ENCODE peak calls at places on chromosomes 12 and 14, in eight cellular contexts. One of them, this sample, is unnamed.

GRCh38 chr12:92096346-92097136 is 49.1 kb downstream of the BTG1 start:
- DNase-seq in coronary artery: no peak
- DNase-seq in endothelial cell: no peak
- DNase-seq in central memory CD8-positive, alpha-beta T cell: no peak
- DNase-seq in activated T-helper 1 cell treated with Interleukin-2 at 50 U/mL for 16 hours: no peak
- DNase-seq in caudate nucleus: no peak
- DNase-seq in mucosa of descending colon: no peak
- DNase-seq in HAP-1: no peak
- DNase-seq in this sample: no peak

GRCh38 chr12:51976376-51977160 is 25.1 kb downstream of the ACVR1B start:
- DNase-seq in caudate nucleus: no peak
- DNase-seq in activated T-helper 1 cell treated with Interleukin-2 at 50 U/mL for 16 hours: no peak
- DNase-seq in coronary artery: no peak
- DNase-seq in central memory CD8-positive, alpha-beta T cell: no peak
- DNase-seq in mucosa of descending colon: no peak
- DNase-seq in HAP-1: no peak
- DNase-seq in endothelial cell: no peak
- DNase-seq in this sample: peak

GRCh38 chr12:120726510-120726793 is 826 bp downstream of the ACADS start:
- DNase-seq in caudate nucleus: no peak
- DNase-seq in endothelial cell: no peak
- DNase-seq in coronary artery: no peak
- DNase-seq in HAP-1: no peak
- DNase-seq in mucosa of descending colon: no peak
- DNase-seq in activated T-helper 1 cell treated with Interleukin-2 at 50 U/mL for 16 hours: no peak
- DNase-seq in central memory CD8-positive, alpha-beta T cell: no peak
- DNase-seq in this sample: no peak

GRCh38 chr14:34003691-34004090 is 52.8 kb upstream of the EGLN3 start:
- DNase-seq in activated T-helper 1 cell treated with Interleukin-2 at 50 U/mL for 16 hours: no peak
- DNase-seq in HAP-1: no peak
- DNase-seq in central memory CD8-positive, alpha-beta T cell: no peak
- DNase-seq in coronary artery: no peak
- DNase-seq in endothelial cell: no peak
- DNase-seq in mucosa of descending colon: no peak
- DNase-seq in caudate nucleus: no peak
- DNase-seq in this sample: no peak

GRCh38 chr12:11576104-11576503 is 73.4 kb upstream of the ETV6 start:
- DNase-seq in coronary artery: no peak
- DNase-seq in HAP-1: no peak
- DNase-seq in caudate nucleus: no peak
- DNase-seq in central memory CD8-positive, alpha-beta T cell: no peak
- DNase-seq in mucosa of descending colon: no peak
- DNase-seq in activated T-helper 1 cell treated with Interleukin-2 at 50 U/mL for 16 hours: no peak
- DNase-seq in endothelial cell: no peak
- DNase-seq in this sample: no peak

GRCh38 chr14:63725786-63726185 is 2.1 kb downstream of the SGPP1 start:
- DNase-seq in mucosa of descending colon: no peak
- DNase-seq in endothelial cell: no peak
- DNase-seq in coronary artery: no peak
- DNase-seq in central memory CD8-positive, alpha-beta T cell: no peak
- DNase-seq in activated T-helper 1 cell treated with Interleukin-2 at 50 U/mL for 16 hours: no peak
- DNase-seq in caudate nucleus: no peak
- DNase-seq in HAP-1: peak
- DNase-seq in this sample: no peak

GRCh38 chr14:89417111-89417468 is at the start of gene FOXN3:
- DNase-seq in mucosa of descending colon: peak
- DNase-seq in endothelial cell: peak
- DNase-seq in coronary artery: peak
- DNase-seq in central memory CD8-positive, alpha-beta T cell: peak
- DNase-seq in caudate nucleus: peak
- DNase-seq in activated T-helper 1 cell treated with Interleukin-2 at 50 U/mL for 16 hours: peak
- DNase-seq in HAP-1: peak
- DNase-seq in this sample: peak

GRCh38 chr12:64875186-64875585 is 50.7 kb downstream of the TBC1D30 start:
- DNase-seq in mucosa of descending colon: no peak
- DNase-seq in coronary artery: no peak
- DNase-seq in caudate nucleus: no peak
- DNase-seq in central memory CD8-positive, alpha-beta T cell: no peak
- DNase-seq in endothelial cell: no peak
- DNase-seq in HAP-1: no peak
- DNase-seq in activated T-helper 1 cell treated with Interleukin-2 at 50 U/mL for 16 hours: no peak
- DNase-seq in this sample: no peak

GRCh38 chr14:80850197-80850814 is 91.2 kb downstream of the CEP128 start:
- DNase-seq in endothelial cell: no peak
- DNase-seq in mucosa of descending colon: no peak
- DNase-seq in coronary artery: no peak
- DNase-seq in HAP-1: peak
- DNase-seq in activated T-helper 1 cell treated with Interleukin-2 at 50 U/mL for 16 hours: no peak
- DNase-seq in caudate nucleus: no peak
- DNase-seq in central memory CD8-positive, alpha-beta T cell: no peak
- DNase-seq in this sample: no peak

GRCh38 chr12:25701290-25701689 is 148.2 kb upstream of the LMNTD1 start:
- DNase-seq in endothelial cell: no peak
- DNase-seq in HAP-1: no peak
- DNase-seq in coronary artery: no peak
- DNase-seq in activated T-helper 1 cell treated with Interleukin-2 at 50 U/mL for 16 hours: no peak
- DNase-seq in central memory CD8-positive, alpha-beta T cell: no peak
- DNase-seq in caudate nucleus: no peak
- DNase-seq in mucosa of descending colon: no peak
- DNase-seq in this sample: no peak

GRCh38 chr12:95248095-95248494 is 30.5 kb downstream of the VEZT start:
- DNase-seq in activated T-helper 1 cell treated with Interleukin-2 at 50 U/mL for 16 hours: no peak
- DNase-seq in coronary artery: no peak
- DNase-seq in caudate nucleus: no peak
- DNase-seq in HAP-1: no peak
- DNase-seq in central memory CD8-positive, alpha-beta T cell: no peak
- DNase-seq in endothelial cell: no peak
- DNase-seq in mucosa of descending colon: no peak
- DNase-seq in this sample: no peak

GRCh38 chr14:38248629-38249028 is 7.3 kb downstream of the CLEC14A start:
- DNase-seq in coronary artery: no peak
- DNase-seq in mucosa of descending colon: no peak
- DNase-seq in central memory CD8-positive, alpha-beta T cell: no peak
- DNase-seq in caudate nucleus: no peak
- DNase-seq in activated T-helper 1 cell treated with Interleukin-2 at 50 U/mL for 16 hours: no peak
- DNase-seq in HAP-1: no peak
- DNase-seq in endothelial cell: no peak
- DNase-seq in this sample: no peak

GRCh38 chr14:95374262-95374997 is 54.7 kb upstream of the CLMN start:
- DNase-seq in HAP-1: peak
- DNase-seq in endothelial cell: no peak
- DNase-seq in coronary artery: no peak
- DNase-seq in activated T-helper 1 cell treated with Interleukin-2 at 50 U/mL for 16 hours: no peak
- DNase-seq in central memory CD8-positive, alpha-beta T cell: no peak
- DNase-seq in mucosa of descending colon: no peak
- DNase-seq in caudate nucleus: no peak
- DNase-seq in this sample: no peak

GRCh38 chr12:119990382-119990874 is 1.4 kb downstream of the BICDL1 start:
- DNase-seq in HAP-1: no peak
- DNase-seq in central memory CD8-positive, alpha-beta T cell: no peak
- DNase-seq in caudate nucleus: no peak
- DNase-seq in coronary artery: no peak
- DNase-seq in activated T-helper 1 cell treated with Interleukin-2 at 50 U/mL for 16 hours: no peak
- DNase-seq in mucosa of descending colon: no peak
- DNase-seq in endothelial cell: no peak
- DNase-seq in this sample: peak

GRCh38 chr14:79404874-79405273 is 806.4 kb downstream of the DIO2 start:
- DNase-seq in activated T-helper 1 cell treated with Interleukin-2 at 50 U/mL for 16 hours: no peak
- DNase-seq in central memory CD8-positive, alpha-beta T cell: no peak
- DNase-seq in mucosa of descending colon: no peak
- DNase-seq in caudate nucleus: no peak
- DNase-seq in endothelial cell: no peak
- DNase-seq in coronary artery: no peak
- DNase-seq in HAP-1: no peak
- DNase-seq in this sample: no peak

GRCh38 chr12:103517161-103517560 is 21.4 kb upstream of the C12orf42 start:
- DNase-seq in coronary artery: no peak
- DNase-seq in activated T-helper 1 cell treated with Interleukin-2 at 50 U/mL for 16 hours: no peak
- DNase-seq in mucosa of descending colon: no peak
- DNase-seq in caudate nucleus: no peak
- DNase-seq in central memory CD8-positive, alpha-beta T cell: no peak
- DNase-seq in endothelial cell: no peak
- DNase-seq in HAP-1: no peak
- DNase-seq in this sample: no peak

GRCh38 chr12:91854725-91855124 is 290.9 kb downstream of the BTG1 start:
- DNase-seq in caudate nucleus: no peak
- DNase-seq in activated T-helper 1 cell treated with Interleukin-2 at 50 U/mL for 16 hours: no peak
- DNase-seq in central memory CD8-positive, alpha-beta T cell: no peak
- DNase-seq in HAP-1: no peak
- DNase-seq in coronary artery: no peak
- DNase-seq in mucosa of descending colon: no peak
- DNase-seq in endothelial cell: no peak
- DNase-seq in this sample: no peak

GRCh38 chr14:30621354-30621953 is 665 bp upstream of the SCFD1 start:
- DNase-seq in mucosa of descending colon: no peak
- DNase-seq in central memory CD8-positive, alpha-beta T cell: no peak
- DNase-seq in HAP-1: no peak
- DNase-seq in caudate nucleus: peak
- DNase-seq in activated T-helper 1 cell treated with Interleukin-2 at 50 U/mL for 16 hours: no peak
- DNase-seq in coronary artery: no peak
- DNase-seq in endothelial cell: peak
- DNase-seq in this sample: no peak

GRCh38 chr12:4107436-4107878 is 166.1 kb upstream of the CCND2 start:
- DNase-seq in endothelial cell: peak
- DNase-seq in activated T-helper 1 cell treated with Interleukin-2 at 50 U/mL for 16 hours: peak
- DNase-seq in HAP-1: peak
- DNase-seq in central memory CD8-positive, alpha-beta T cell: peak
- DNase-seq in mucosa of descending colon: no peak
- DNase-seq in caudate nucleus: no peak
- DNase-seq in coronary artery: no peak
- DNase-seq in this sample: peak

GRCh38 chr14:36942522-36943245 is 229.7 kb downstream of the SLC25A21 start:
- DNase-seq in HAP-1: no peak
- DNase-seq in endothelial cell: no peak
- DNase-seq in mucosa of descending colon: no peak
- DNase-seq in caudate nucleus: no peak
- DNase-seq in coronary artery: no peak
- DNase-seq in central memory CD8-positive, alpha-beta T cell: no peak
- DNase-seq in activated T-helper 1 cell treated with Interleukin-2 at 50 U/mL for 16 hours: no peak
- DNase-seq in this sample: no peak

GRCh38 chr14:68542346-68542745 is 250.5 kb downstream of the ZFP36L1 start:
- DNase-seq in endothelial cell: no peak
- DNase-seq in coronary artery: no peak
- DNase-seq in caudate nucleus: no peak
- DNase-seq in HAP-1: no peak
- DNase-seq in mucosa of descending colon: no peak
- DNase-seq in central memory CD8-positive, alpha-beta T cell: no peak
- DNase-seq in activated T-helper 1 cell treated with Interleukin-2 at 50 U/mL for 16 hours: no peak
- DNase-seq in this sample: no peak

GRCh38 chr12:66119870-66120241 is 10.7 kb downstream of the LLPH start:
- DNase-seq in activated T-helper 1 cell treated with Interleukin-2 at 50 U/mL for 16 hours: no peak
- DNase-seq in HAP-1: no peak
- DNase-seq in coronary artery: no peak
- DNase-seq in mucosa of descending colon: no peak
- DNase-seq in endothelial cell: no peak
- DNase-seq in central memory CD8-positive, alpha-beta T cell: no peak
- DNase-seq in caudate nucleus: no peak
- DNase-seq in this sample: no peak

GRCh38 chr14:74664717-74665116 is 48.2 kb downstream of the AREL1 start:
- DNase-seq in central memory CD8-positive, alpha-beta T cell: no peak
- DNase-seq in mucosa of descending colon: no peak
- DNase-seq in endothelial cell: no peak
- DNase-seq in HAP-1: no peak
- DNase-seq in caudate nucleus: no peak
- DNase-seq in coronary artery: no peak
- DNase-seq in activated T-helper 1 cell treated with Interleukin-2 at 50 U/mL for 16 hours: no peak
- DNase-seq in this sample: no peak

GRCh38 chr12:65936529-65936911 is 112.2 kb downstream of the HMGA2 start:
- DNase-seq in coronary artery: no peak
- DNase-seq in endothelial cell: no peak
- DNase-seq in caudate nucleus: no peak
- DNase-seq in HAP-1: no peak
- DNase-seq in activated T-helper 1 cell treated with Interleukin-2 at 50 U/mL for 16 hours: no peak
- DNase-seq in mucosa of descending colon: no peak
- DNase-seq in central memory CD8-positive, alpha-beta T cell: no peak
- DNase-seq in this sample: no peak

GRCh38 chr12:91441996-91442395 is 259.4 kb upstream of the DCN start:
- DNase-seq in HAP-1: peak
- DNase-seq in caudate nucleus: no peak
- DNase-seq in coronary artery: no peak
- DNase-seq in mucosa of descending colon: no peak
- DNase-seq in central memory CD8-positive, alpha-beta T cell: no peak
- DNase-seq in endothelial cell: no peak
- DNase-seq in activated T-helper 1 cell treated with Interleukin-2 at 50 U/mL for 16 hours: no peak
- DNase-seq in this sample: no peak

GRCh38 chr14:63287661-63288483 is 30.9 kb downstream of the GPHB5 start:
- DNase-seq in central memory CD8-positive, alpha-beta T cell: no peak
- DNase-seq in activated T-helper 1 cell treated with Interleukin-2 at 50 U/mL for 16 hours: no peak
- DNase-seq in endothelial cell: no peak
- DNase-seq in mucosa of descending colon: no peak
- DNase-seq in caudate nucleus: no peak
- DNase-seq in HAP-1: no peak
- DNase-seq in coronary artery: no peak
- DNase-seq in this sample: no peak

GRCh38 chr14:104694991-104695659 is 5.7 kb downstream of the INF2 start:
- DNase-seq in HAP-1: no peak
- DNase-seq in central memory CD8-positive, alpha-beta T cell: peak
- DNase-seq in mucosa of descending colon: no peak
- DNase-seq in activated T-helper 1 cell treated with Interleukin-2 at 50 U/mL for 16 hours: peak
- DNase-seq in endothelial cell: peak
- DNase-seq in coronary artery: no peak
- DNase-seq in caudate nucleus: no peak
- DNase-seq in this sample: no peak

GRCh38 chr14:90815817-90816662 is at the start of gene TTC7B:
- DNase-seq in HAP-1: peak
- DNase-seq in central memory CD8-positive, alpha-beta T cell: no peak
- DNase-seq in activated T-helper 1 cell treated with Interleukin-2 at 50 U/mL for 16 hours: no peak
- DNase-seq in endothelial cell: peak
- DNase-seq in caudate nucleus: no peak
- DNase-seq in coronary artery: no peak
- DNase-seq in mucosa of descending colon: no peak
- DNase-seq in this sample: peak

GRCh38 chr12:12020762-12021161 is 50.0 kb upstream of the BCL2L14 start:
- DNase-seq in caudate nucleus: no peak
- DNase-seq in activated T-helper 1 cell treated with Interleukin-2 at 50 U/mL for 16 hours: no peak
- DNase-seq in coronary artery: no peak
- DNase-seq in HAP-1: no peak
- DNase-seq in mucosa of descending colon: no peak
- DNase-seq in central memory CD8-positive, alpha-beta T cell: no peak
- DNase-seq in endothelial cell: no peak
- DNase-seq in this sample: no peak

GRCh38 chr12:57816855-57817151 is 1.7 kb downstream of the AVIL start:
- DNase-seq in endothelial cell: no peak
- DNase-seq in activated T-helper 1 cell treated with Interleukin-2 at 50 U/mL for 16 hours: no peak
- DNase-seq in central memory CD8-positive, alpha-beta T cell: no peak
- DNase-seq in HAP-1: no peak
- DNase-seq in mucosa of descending colon: no peak
- DNase-seq in coronary artery: no peak
- DNase-seq in caudate nucleus: no peak
- DNase-seq in this sample: no peak

GRCh38 chr12:103930787-103931536 is 752 bp downstream of the HSP90B1 start:
- DNase-seq in mucosa of descending colon: peak
- DNase-seq in caudate nucleus: no peak
- DNase-seq in central memory CD8-positive, alpha-beta T cell: no peak
- DNase-seq in coronary artery: peak
- DNase-seq in activated T-helper 1 cell treated with Interleukin-2 at 50 U/mL for 16 hours: no peak
- DNase-seq in HAP-1: no peak
- DNase-seq in endothelial cell: peak
- DNase-seq in this sample: peak

GRCh38 chr14:23667134-23667533 is 31.0 kb downstream of the DHRS2 start:
- DNase-seq in coronary artery: no peak
- DNase-seq in central memory CD8-positive, alpha-beta T cell: no peak
- DNase-seq in HAP-1: no peak
- DNase-seq in caudate nucleus: no peak
- DNase-seq in endothelial cell: no peak
- DNase-seq in mucosa of descending colon: no peak
- DNase-seq in activated T-helper 1 cell treated with Interleukin-2 at 50 U/mL for 16 hours: no peak
- DNase-seq in this sample: no peak

This sample was measured in HuH-7.5.